ENCODE peak calls at places on chromosomes 5 and 9, in ten cellular contexts. F is neural progenitor cell, W is psoas muscle, H is cardiac muscle cell, V is astrocyte of the spinal cord, N is brain microvascular endothelial cell, M is IMR-90, Y is fibroblast of mammary gland, U is cardiac fibroblast, D is AG10803. X is an unnamed sample.

GRCh38 chr5:132386644-132387286 is 17.3 kb downstream of the SLC22A5 start:
- DNase-seq in M (peak), Y (peak), U (peak), H (peak), N (peak), W (peak), V (peak), F (peak), D (peak), X (no peak)

GRCh38 chr5:150256416-150257064 is 33.0 kb downstream of the CAMK2A start:
- DNase-seq in N (no peak), F (peak), Y (no peak), V (no peak), W (no peak), U (no peak), M (no peak), H (peak), D (no peak), X (no peak)

GRCh38 chr9:124054671-124055212 is 43.2 kb downstream of the LHX2 start:
- DNase-seq in Y (peak), D (peak), H (no peak), V (peak), W (no peak), U (peak), F (no peak), N (peak), M (peak), X (peak)

GRCh38 chr5:13250450-13251291 is 693.8 kb downstream of the DNAH5 start:
- DNase-seq in N (no peak), U (no peak), H (peak), M (peak), Y (no peak), W (no peak), V (no peak), D (peak), F (peak), X (no peak)

GRCh38 chr5:158845941-158846340 is 253.8 kb downstream of the EBF1 start:
- DNase-seq in Y (no peak), F (no peak), V (no peak), W (no peak), U (no peak), D (peak), N (no peak), M (no peak), H (no peak), X (no peak)

GRCh38 chr5:153974131-153974812 is 64.4 kb downstream of the FAM114A2 start:
- DNase-seq in Y (peak), F (peak), H (peak), U (peak), D (peak), V (peak), W (no peak), N (peak), M (peak), X (no peak)

GRCh38 chr5:135432113-135432512 is 15.0 kb downstream of the DCANP1 start:
- DNase-seq in Y (no peak), D (no peak), H (no peak), W (no peak), V (no peak), N (no peak), U (no peak), F (no peak), M (no peak), X (no peak)

GRCh38 chr9:92422611-92423010 is 1.7 kb downstream of the OMD start:
- DNase-seq in Y (no peak), U (no peak), F (no peak), D (no peak), M (no peak), V (no peak), W (no peak), N (no peak), H (no peak), X (no peak)

GRCh38 chr5:168947212-168947868 is 353.6 kb downstream of the SLIT3 start:
- DNase-seq in F (peak), U (peak), M (peak), H (peak), W (no peak), V (peak), Y (peak), D (peak), N (peak), X (no peak)

GRCh38 chr5:134003957-134004625 is 684 bp downstream of the VDAC1 start:
- DNase-seq in V (peak), F (peak), H (peak), W (peak), M (peak), D (peak), N (peak), U (peak), Y (peak), X (no peak)

GRCh38 chr9:22357016-22357415 is 89.6 kb upstream of the DMRTA1 start:
- DNase-seq in Y (no peak), F (peak), N (no peak), M (no peak), H (no peak), V (no peak), U (no peak), D (no peak), W (no peak), X (no peak)

GRCh38 chr5:117888688-117889087 is 1099.7 kb downstream of the DTWD2 start:
- DNase-seq in F (no peak), N (no peak), D (no peak), H (no peak), U (peak), W (no peak), V (peak), Y (no peak), M (peak), X (no peak)

GRCh38 chr9:13266172-13266571 is 13.3 kb downstream of the MPDZ start:
- DNase-seq in F (no peak), N (peak), V (peak), M (peak), U (peak), D (peak), H (no peak), Y (peak), W (no peak), X (no peak)

GRCh38 chr9:129669946-129670345 is 4.5 kb downstream of the PRRX2 start:
- DNase-seq in N (peak), D (peak), H (no peak), M (no peak), U (no peak), Y (no peak), F (no peak), V (no peak), W (no peak), X (no peak)

GRCh38 chr5:173303878-173304590 is 24.2 kb downstream of the STC2 start:
- DNase-seq in N (no peak), M (peak), H (peak), D (no peak), W (no peak), U (no peak), F (peak), V (peak), Y (no peak), X (no peak)

GRCh38 chr9:18122156-18122555 is 351.8 kb upstream of the ADAMTSL1 start:
- DNase-seq in V (no peak), U (peak), W (no peak), M (peak), Y (peak), F (no peak), N (peak), D (peak), H (no peak), X (peak)

GRCh38 chr5:122608222-122608621 is 166.7 kb upstream of the SNX2 start:
- DNase-seq in H (no peak), Y (no peak), M (no peak), W (no peak), N (no peak), U (no peak), V (no peak), D (no peak), F (no peak), X (no peak)

GRCh38 chr5:146758076-146758475 is 120.5 kb downstream of the PPP2R2B start:
- DNase-seq in F (no peak), D (no peak), N (no peak), M (no peak), U (no peak), V (no peak), Y (no peak), W (no peak), H (no peak), X (no peak)

GRCh38 chr9:75071530-75072122 is 16.3 kb downstream of the NMRK1 start:
- DNase-seq in U (no peak), N (no peak), V (no peak), M (no peak), H (no peak), Y (peak), F (no peak), W (no peak), D (no peak), X (no peak)

GRCh38 chr9:36163049-36163839 is 5.9 kb upstream of the CCIN start:
- DNase-seq in W (peak), F (peak), M (peak), D (peak), N (peak), Y (peak), U (peak), H (peak), V (peak), X (no peak)

GRCh38 chr9:96137666-96138429 is 164.1 kb downstream of the HSD17B3 start:
- DNase-seq in Y (no peak), F (no peak), M (peak), U (no peak), V (no peak), N (peak), D (peak), W (no peak), H (no peak), X (no peak)

GRCh38 chr9:74120061-74120460 is 377.1 kb upstream of the RORB start:
- DNase-seq in N (no peak), D (no peak), Y (no peak), H (no peak), W (no peak), M (no peak), U (no peak), F (no peak), V (no peak), X (no peak)

GRCh38 chr5:126972062-126972895 is 58.1 kb downstream of the MARCHF3 start:
- DNase-seq in Y (no peak), M (no peak), D (no peak), V (no peak), W (no peak), N (no peak), H (no peak), U (peak), F (no peak), X (no peak)

GRCh38 chr9:136055715-136056545 is 39.2 kb downstream of the NACC2 start:
- DNase-seq in U (no peak), N (no peak), D (no peak), V (no peak), H (no peak), W (no peak), Y (no peak), F (no peak), M (no peak), X (no peak)

GRCh38 chr5:169300468-169301385 is at the start of gene SLIT3:
- DNase-seq in M (peak), N (peak), W (peak), D (peak), U (peak), H (peak), V (peak), Y (peak), F (peak), X (peak)

GRCh38 chr5:57408285-57408684 is 74.3 kb downstream of the ACTBL2 start:
- DNase-seq in H (no peak), U (peak), V (no peak), M (no peak), F (no peak), D (no peak), W (no peak), N (no peak), Y (no peak), X (no peak)

GRCh38 chr9:93600504-93600903 is 24.1 kb downstream of the PHF2 start:
- DNase-seq in F (no peak), W (no peak), U (no peak), H (no peak), M (no peak), N (no peak), Y (no peak), D (no peak), V (no peak), X (no peak)

GRCh38 chr9:124665391-124666058 is 105.6 kb downstream of the NR6A1 start:
- DNase-seq in F (no peak), V (peak), H (no peak), N (no peak), D (peak), M (peak), U (no peak), W (no peak), Y (peak), X (peak)

GRCh38 chr9:113380869-113381378 is 4.1 kb upstream of the HDHD3 start:
- DNase-seq in M (no peak), H (no peak), F (no peak), U (no peak), W (no peak), Y (no peak), N (no peak), V (no peak), D (no peak), X (no peak)

GRCh38 chr9:113957778-113958430 is 81.8 kb downstream of the ZNF618 start:
- DNase-seq in U (peak), F (no peak), D (peak), N (peak), M (peak), W (no peak), Y (peak), V (peak), H (no peak), X (peak)

GRCh38 chr5:66169534-66169933 is 25.4 kb downstream of the SREK1 start:
- DNase-seq in Y (no peak), W (no peak), M (peak), N (no peak), D (no peak), F (no peak), U (no peak), H (no peak), V (no peak), X (no peak)

GRCh38 chr9:14097215-14097614 is 216.7 kb downstream of the NFIB start:
- DNase-seq in M (peak), F (no peak), Y (peak), N (peak), H (peak), D (no peak), U (peak), W (no peak), V (peak), X (no peak)

GRCh38 chr9:9563817-9564216 is 1049.0 kb downstream of the PTPRD start:
- DNase-seq in F (no peak), M (no peak), N (no peak), Y (no peak), U (no peak), V (no peak), W (no peak), D (no peak), H (no peak), X (no peak)

GRCh38 chr9:71604197-71605063 is 163.9 kb downstream of the CEMIP2 start:
- DNase-seq in V (peak), W (peak), H (peak), F (peak), U (peak), Y (peak), D (peak), M (peak), N (peak), X (no peak)

GRCh38 chr5:65663804-65664521 is 39.1 kb downstream of the SHLD3 start:
- DNase-seq in V (peak), M (peak), H (peak), N (no peak), U (peak), Y (peak), F (peak), W (no peak), D (peak), X (no peak)

GRCh38 chr9:81108391-81108790 is 581.0 kb downstream of the TLE1 start:
- DNase-seq in N (no peak), M (peak), V (peak), F (no peak), U (no peak), H (no peak), D (no peak), Y (no peak), W (no peak), X (no peak)

GRCh38 chr9:1918642-1919041 is 96.5 kb upstream of the SMARCA2 start:
- DNase-seq in Y (no peak), W (no peak), F (peak), N (no peak), M (no peak), H (no peak), U (no peak), V (no peak), D (no peak), X (no peak)

GRCh38 chr9:113645224-113645971 is 181.9 kb downstream of the RGS3 start:
- DNase-seq in V (no peak), F (no peak), Y (no peak), U (no peak), N (no peak), H (no peak), W (no peak), M (no peak), D (no peak), X (no peak)

GRCh38 chr9:126386088-126386487 is 59.5 kb downstream of the MVB12B start:
- DNase-seq in F (peak), U (peak), Y (no peak), H (peak), V (no peak), W (no peak), M (no peak), N (no peak), D (no peak), X (no peak)
- TF ChIP-seq CTCF in F (peak), U (peak), Y (peak), H (peak), V (peak), W (peak), M (peak), N (peak), D (peak), X (peak)

GRCh38 chr5:130546216-130546615 is 618.8 kb downstream of the HINT1 start:
- DNase-seq in Y (peak), N (no peak), M (no peak), W (no peak), H (no peak), D (no peak), V (peak), F (no peak), U (no peak), X (no peak)

GRCh38 chr5:130555429-130555828 is 609.6 kb downstream of the HINT1 start:
- DNase-seq in Y (no peak), N (no peak), M (no peak), W (no peak), F (no peak), H (peak), D (no peak), U (no peak), V (no peak), X (no peak)

GRCh38 chr5:130545291-130545690 is 619.8 kb downstream of the HINT1 start:
- DNase-seq in Y (peak), W (no peak), V (no peak), U (no peak), F (no peak), D (no peak), N (no peak), H (no peak), M (no peak), X (no peak)

GRCh38 chr5:130549884-130550552 is 615.0 kb downstream of the HINT1 start:
- DNase-seq in U (peak), M (no peak), F (no peak), N (peak), Y (peak), W (peak), H (no peak), V (peak), D (peak), X (no peak)

DNA sequence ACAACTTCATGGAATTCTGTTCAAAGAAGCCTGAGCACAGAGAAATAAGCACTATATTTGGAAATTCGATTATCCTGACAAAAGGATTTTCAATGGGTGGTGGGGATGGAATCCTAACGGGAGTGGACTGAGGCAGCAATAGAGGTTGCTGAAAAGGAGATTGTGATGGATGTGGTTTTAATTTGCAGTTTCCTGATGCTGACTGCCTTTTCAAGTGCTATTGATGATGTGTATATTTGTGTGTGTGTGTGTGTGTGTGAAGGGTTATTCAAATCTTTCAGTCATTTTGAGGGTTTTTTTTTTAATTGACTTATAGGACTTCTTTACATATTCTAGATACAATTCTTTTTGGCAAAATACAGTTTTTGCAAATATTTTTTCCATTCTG is 614.5 kb downstream of the HINT1 start:
- DNase-seq in W (no peak), Y (peak), U (no peak), N (no peak), D (no peak), V (no peak), M (no peak), H (no peak), F (no peak), X (no peak)
- H3K4me3 ChIP-seq in W (no peak), Y (no peak), U (no peak), N (no peak), D (no peak), V (no peak), M (no peak), H (no peak), F (no peak), X (no peak)

GRCh38 chr5:167753725-167754490 is 537.5 kb upstream of the WWC1 start:
- DNase-seq in V (no peak), Y (no peak), N (no peak), W (no peak), D (no peak), F (no peak), M (no peak), H (no peak), U (no peak), X (no peak)
- TF ChIP-seq CTCF in V (no peak), Y (no peak), N (no peak), W (no peak), D (no peak), F (no peak), M (no peak), H (no peak), U (no peak), X (no peak)

GRCh38 chr9:131992906-131993657 is 86.6 kb downstream of the MED27 start:
- DNase-seq in H (no peak), V (no peak), D (no peak), M (peak), W (no peak), U (no peak), N (no peak), Y (no peak), F (peak), X (no peak)
- H3K4me3 ChIP-seq in H (no peak), V (no peak), D (no peak), M (no peak), W (no peak), U (no peak), N (no peak), Y (no peak), F (no peak), X (no peak)

DNA sequence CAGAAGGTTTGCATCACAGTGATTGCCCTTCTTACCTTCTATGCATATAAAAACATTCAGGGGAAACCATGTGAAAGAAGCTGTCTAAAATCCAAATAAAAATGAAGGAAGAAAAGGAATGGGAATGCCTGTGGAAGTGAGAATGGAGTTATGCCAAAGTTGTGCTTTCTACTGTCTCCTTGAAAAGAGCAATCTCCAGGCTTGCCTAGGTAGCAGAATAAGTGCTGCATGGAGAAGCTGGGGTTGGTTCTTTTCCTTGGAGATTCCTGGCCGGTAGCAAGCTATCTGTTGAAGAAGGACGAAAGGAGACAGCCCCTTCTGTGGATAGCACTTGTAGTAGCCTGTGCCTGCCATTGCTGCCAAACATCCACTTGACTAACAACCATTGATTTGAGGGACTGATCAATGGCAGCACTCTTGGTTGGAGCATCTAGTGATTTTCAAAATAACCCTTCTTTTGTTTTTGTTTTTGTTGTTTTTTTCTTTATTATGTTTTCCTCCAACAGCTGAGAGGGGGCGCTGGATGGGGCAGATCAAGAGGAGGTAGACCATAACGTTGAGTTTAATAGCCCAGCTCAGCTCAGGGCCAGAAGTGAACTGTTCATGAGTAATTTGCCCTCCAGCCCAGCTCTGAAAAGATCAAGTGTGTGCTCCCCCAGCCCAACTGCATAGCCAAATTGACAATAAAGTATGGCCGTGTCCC is 1.6 kb downstream of the PLCXD3 start:
- DNase-seq in M (no peak), U (peak), Y (no peak), N (no peak), H (peak), F (no peak), D (no peak), W (no peak), V (no peak), X (no peak)
- TF ChIP-seq CTCF in M (no peak), U (no peak), Y (no peak), N (no peak), H (no peak), F (no peak), D (no peak), W (no peak), V (no peak), X (no peak)